ENCODE peak calls at places on chromosome 13, in seven cellular contexts. V is tibial artery, K is breast epithelium, N is stomach, M is lower lobe of right lung, J is ascending aorta, Y is fibroblast of lung. U is an unnamed sample.
A peak's percentile ranks its signal among the peaks of the same experiment; 100 is the strongest.

GRCh38 chr13:18944501-18945068 is 237.0 kb downstream of the TUBA3C start:
- DNase-seq in M (no peak), Y (no peak), N (no peak), K (no peak), J (no peak), V (peak; percentile 61), U (no peak)

GRCh38 chr13:110412132-110412912 is 105.2 kb downstream of the COL4A2 start:
- DNase-seq in K (peak; percentile 86), J (peak; percentile 81), Y (peak; percentile 100), N (peak; percentile 74), M (peak; percentile 73), V (peak; percentile 97), U (peak; percentile 70)

GRCh38 chr13:95083758-95084157 is 217.5 kb downstream of the ABCC4 start:
- DNase-seq in M (no peak), V (no peak), J (no peak), N (no peak), Y (peak; percentile 20), K (no peak), U (no peak)

GRCh38 chr13:109768176-109768575 is 18.2 kb downstream of the IRS2 start:
- DNase-seq in M (no peak), N (no peak), V (no peak), Y (no peak), K (no peak), J (no peak), U (no peak)

GRCh38 chr13:29991343-29991742 is 140.9 kb upstream of the UBL3 start:
- DNase-seq in N (no peak), Y (peak; percentile 64), J (no peak), M (no peak), K (no peak), V (no peak), U (peak; percentile 62)

GRCh38 chr13:98648676-98649075 is 71.8 kb upstream of the STK24 start:
- DNase-seq in N (no peak), K (no peak), J (no peak), V (no peak), Y (no peak), M (no peak), U (no peak)

GRCh38 chr13:29513002-29513980 is 82.2 kb downstream of the SLC7A1 start:
- DNase-seq in N (no peak), K (no peak), Y (no peak), M (no peak), J (no peak), V (no peak), U (no peak)

GRCh38 chr13:77329133-77330008 is 2.5 kb upstream of the MYCBP2 start:
- DNase-seq in N (peak; percentile 83), V (peak; percentile 92), J (peak; percentile 60), Y (peak; percentile 98), M (peak; percentile 91), K (peak; percentile 61), U (peak; percentile 91)

GRCh38 chr13:106507560-106508274 is 27.7 kb downstream of the EFNB2 start:
- DNase-seq in K (no peak), J (no peak), Y (peak; percentile 98), V (no peak), M (no peak), N (no peak), U (peak; percentile 96)

GRCh38 chr13:60392136-60392535 is 4.9 kb upstream of the TDRD3 start:
- DNase-seq in Y (no peak), K (no peak), J (no peak), N (no peak), V (no peak), M (peak; percentile 64), U (no peak)

GRCh38 chr13:97849305-97849704 is 104.2 kb upstream of the IPO5 start:
- DNase-seq in J (no peak), V (no peak), M (no peak), K (no peak), N (no peak), Y (peak; percentile 37), U (peak; percentile 19)

GRCh38 chr13:74758188-74758587 is 624.0 kb upstream of the KLF12 start:
- DNase-seq in M (no peak), J (no peak), Y (no peak), N (no peak), V (no peak), K (no peak), U (no peak)

GRCh38 chr13:30864352-30865130 is 41.5 kb upstream of the MEDAG start:
- DNase-seq in J (no peak), K (no peak), Y (peak; percentile 94), M (no peak), N (no peak), V (peak; percentile 66), U (peak; percentile 89)

GRCh38 chr13:50800091-50800739 is 43.3 kb downstream of the DLEU7 start:
- DNase-seq in V (no peak), N (no peak), J (no peak), Y (no peak), M (no peak), K (no peak), U (no peak)

GRCh38 chr13:73598021-73598712 is 536.0 kb downstream of the KLF12 start:
- DNase-seq in K (no peak), N (no peak), V (no peak), Y (peak; percentile 58), J (no peak), M (no peak), U (peak; percentile 22)

GRCh38 chr13:61255035-61255796 is 160.4 kb downstream of the PCDH20 start:
- DNase-seq in Y (peak; percentile 6), K (no peak), J (no peak), N (no peak), V (no peak), M (no peak), U (peak; percentile 30)

GRCh38 chr13:86403213-86403612 is 604.0 kb upstream of the SLITRK6 start:
- DNase-seq in N (no peak), V (no peak), K (no peak), J (no peak), M (no peak), Y (no peak), U (no peak)
- H3K4me3 ChIP-seq in N (no peak overlapping the region), V (no peak overlapping the region), K (no peak overlapping the region), J (no peak overlapping the region), M (no peak overlapping the region), Y (no peak overlapping the region), U (no peak overlapping the region)

DNA sequence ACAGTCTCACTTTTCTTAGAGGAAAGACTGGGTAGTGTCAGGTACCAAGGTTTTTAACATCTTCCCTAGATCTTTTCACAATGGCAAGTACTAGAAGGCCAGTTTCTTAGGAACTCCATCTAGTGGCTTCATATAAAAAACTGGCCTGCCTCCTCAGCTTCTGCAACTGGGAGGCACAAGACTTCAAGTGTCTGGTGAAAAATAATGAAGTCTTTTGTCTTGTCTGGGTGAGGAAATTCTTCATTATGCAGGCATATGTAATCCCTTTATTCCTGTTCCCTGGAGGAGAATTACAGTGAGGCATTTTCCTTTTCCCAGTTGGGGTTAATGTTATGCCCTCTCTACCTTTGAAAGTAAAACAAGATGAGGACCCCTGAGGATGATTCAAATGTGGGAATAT is 300.5 kb downstream of the NALCN start:
- DNase-seq in K (no peak), V (no peak), J (no peak), N (no peak), M (no peak), Y (peak; percentile 5), U (no peak)
- H3K4me1 ChIP-seq in K (no peaks in the 10 kb centered on the region), V (no peaks in the 10 kb centered on the region), J (no peaks in the 10 kb centered on the region), N (no peaks in the 10 kb centered on the region), M (no peaks in the 10 kb centered on the region), Y (no peaks in the 10 kb centered on the region), U (no peaks in the 10 kb centered on the region)

GRCh38 chr13:24693862-24694471 is 13.8 kb downstream of the ATP12A start:
- DNase-seq in V (peak; percentile 44), K (no peak), M (no peak), Y (peak; percentile 67), J (no peak), N (peak; percentile 46), U (peak; percentile 86)
- TF ChIP-seq CTCF in V (peak; percentile 34), K (peak; percentile 47), M (peak; percentile 74), Y (peak; percentile 72), J (peak; percentile 48), N (peak; percentile 38), U (peak; percentile 70)

DNA sequence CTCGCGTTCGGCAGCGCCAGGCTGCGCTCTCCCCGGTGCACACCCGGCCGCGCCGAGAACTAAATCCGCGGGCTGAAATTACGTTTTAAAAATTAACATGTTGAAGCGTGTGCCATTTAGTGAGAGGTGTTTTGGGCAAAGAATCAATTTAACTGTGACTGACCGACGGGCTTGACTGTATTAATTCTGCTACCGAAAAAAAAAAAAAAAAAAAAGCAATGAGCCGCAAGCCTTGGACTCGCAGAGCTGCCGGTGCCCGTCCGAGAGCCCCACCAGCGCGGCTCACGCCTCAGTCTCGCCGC is 9.6 kb upstream of the SOX1 start:
- DNase-seq in V (no peak), J (no peak), Y (no peak), N (no peak), M (no peak), K (no peak), U (no peak)
- H3K4me3 ChIP-seq in V (no peak overlapping the region), J (no peak overlapping the region), Y (no peak overlapping the region), N (no peak overlapping the region), M (no peak overlapping the region), K (no peak overlapping the region), U (no peak overlapping the region)

GRCh38 chr13:40640845-40641458 is 25.5 kb downstream of the FOXO1 start:
- DNase-seq in N (no peak), K (no peak), J (no peak), Y (no peak), V (no peak), M (no peak), U (no peak)

GRCh38 chr13:40648040-40648439 is 18.4 kb downstream of the FOXO1 start:
- DNase-seq in N (no peak), Y (no peak), V (no peak), J (no peak), M (no peak), K (no peak), U (no peak)

GRCh38 chr13:40640202-40640601 is 26.2 kb downstream of the FOXO1 start:
- DNase-seq in Y (no peak), V (no peak), K (no peak), N (no peak), M (no peak), J (no peak), U (no peak)

GRCh38 chr13:40648841-40649240 is 17.6 kb downstream of the FOXO1 start:
- DNase-seq in Y (no peak), N (no peak), V (no peak), M (no peak), J (no peak), K (no peak), U (no peak)

GRCh38 chr13:40644838-40645620 is 21.4 kb downstream of the FOXO1 start:
- DNase-seq in N (no peak), V (no peak), Y (no peak), K (no peak), J (no peak), M (no peak), U (no peak)
- H3K4me1 ChIP-seq in N (peaks cover 85% of the 10 kb centered on the region), V (no peaks in the 10 kb centered on the region), Y (no peaks in the 10 kb centered on the region), K (no peaks in the 10 kb centered on the region), J (peaks cover 2% of the 10 kb centered on the region), M (peaks cover 71% of the 10 kb centered on the region), U (peaks cover 28% of the 10 kb centered on the region)

GRCh38 chr13:32989331-32989730 is 26.9 kb upstream of the KL start:
- DNase-seq in M (no peak), Y (no peak), J (no peak), K (no peak), N (no peak), V (no peak), U (no peak)
- TF ChIP-seq CTCF in M (no peak), Y (no peak), J (no peak), K (no peak), N (no peak), V (no peak), U (no peak)

GRCh38 chr13:37657134-37657533 is 58.6 kb upstream of the POSTN start:
- DNase-seq in N (no peak), M (no peak), K (no peak), Y (peak; percentile 31), V (no peak), J (no peak), U (no peak)
- H3K4me3 ChIP-seq in N (no peak overlapping the region), M (no peak overlapping the region), K (no peak overlapping the region), Y (no peak overlapping the region), V (no peak overlapping the region), J (no peak overlapping the region), U (no peak overlapping the region)

GRCh38 chr13:45339399-45339798 is 1.6 kb downstream of the TPT1 start:
- DNase-seq in V (no peak), N (no peak), K (no peak), Y (no peak), M (no peak), J (no peak), U (no peak)
- H3K4me1 ChIP-seq in V (no peaks in the 10 kb centered on the region), N (peaks cover 76% of the 10 kb centered on the region), K (no peaks in the 10 kb centered on the region), Y (peaks cover 5% of the 10 kb centered on the region), M (peaks cover 69% of the 10 kb centered on the region), J (peaks cover 9% of the 10 kb centered on the region), U (peaks cover 13% of the 10 kb centered on the region)

U was measured in cardiac muscle cell.